ENCODE peak calls at places on chromosomes 1 and 21, in four cellular contexts. T is mesenchymal stem cell; Y is CD8-positive, alpha-beta memory T cell; W is sigmoid colon. G is an unnamed sample. For H3K36me3, the result is how much of the 10 kb centered on the place peaks cover.

GRCh38 chr1:37633950-37634553 is 640 bp downstream of the RSPO1 start:
- DNase-seq in T (no peak), W (no peak), Y (no peak), G (no peak)

GRCh38 chr1:38308780-38309179 is 262.2 kb upstream of the POU3F1 start:
- DNase-seq in T (no peak), W (no peak), Y (no peak), G (no peak)

GRCh38 chr1:161511018-161511755 is 5.9 kb downstream of the FCGR2A start:
- DNase-seq in Y (no peak), W (no peak), T (no peak), G (no peak)

GRCh38 chr1:9689011-9689706 is 37.6 kb downstream of the PIK3CD start:
- DNase-seq in Y (peak), W (peak), T (peak), G (peak)

GRCh38 chr1:47841356-47841755 is 155.8 kb downstream of the TRABD2B start:
- DNase-seq in W (peak), T (no peak), Y (no peak), G (no peak)

GRCh38 chr1:192544983-192545393 is 30.6 kb upstream of the RGS1 start:
- DNase-seq in W (no peak), T (peak), Y (no peak), G (no peak)

GRCh38 chr1:58895559-58896135 is 111.8 kb upstream of the JUN start:
- DNase-seq in T (no peak), W (no peak), Y (no peak), G (no peak)

GRCh38 chr1:76122260-76122659 is 47.7 kb downstream of the ST6GALNAC3 start:
- DNase-seq in Y (no peak), W (no peak), T (no peak), G (no peak)

GRCh38 chr1:46128336-46128735 is 4.1 kb downstream of the PIK3R3 start:
- DNase-seq in T (no peak), Y (no peak), W (no peak), G (no peak)

GRCh38 chr1:38418195-38419030 is 371.8 kb upstream of the POU3F1 start:
- DNase-seq in W (no peak), T (no peak), Y (no peak), G (no peak)

GRCh38 chr1:151693057-151693651 is 23.4 kb downstream of the CELF3 start:
- DNase-seq in T (peak), W (no peak), Y (no peak), G (no peak)

GRCh38 chr1:181104790-181105133 is 16.3 kb downstream of the IER5 start:
- DNase-seq in T (peak), W (peak), Y (peak), G (no peak)

GRCh38 chr1:162055062-162055461 is 14.4 kb upstream of the NOS1AP start:
- DNase-seq in W (no peak), T (peak), Y (no peak), G (no peak)

GRCh38 chr1:163090321-163090945 is 21.3 kb downstream of the RGS4 start:
- DNase-seq in Y (no peak), T (peak), W (no peak), G (no peak)

GRCh38 chr1:206504363-206504713 is 3.0 kb upstream of the RASSF5 start:
- DNase-seq in T (no peak), Y (no peak), W (no peak), G (no peak)

GRCh38 chr1:167781558-167781957 is 59.8 kb downstream of the MPZL1 start:
- DNase-seq in Y (no peak), T (no peak), W (no peak), G (no peak)

GRCh38 chr1:7861452-7861851 is 8.6 kb upstream of the UTS2 start:
- DNase-seq in Y (no peak), T (no peak), W (no peak), G (no peak)

GRCh38 chr1:169570172-169570574 is 16.1 kb downstream of the F5 start:
- DNase-seq in T (no peak), Y (no peak), W (no peak), G (no peak)

GRCh38 chr1:240831922-240832321 is 220.0 kb upstream of the GREM2 start:
- DNase-seq in T (no peak), Y (no peak), W (no peak), G (no peak)

GRCh38 chr1:28751315-28752056 is 14.7 kb downstream of the YTHDF2 start:
- DNase-seq in W (no peak), T (peak), Y (no peak), G (no peak)

GRCh38 chr1:3943123-3943431 is 43.0 kb upstream of the C1orf174 start:
- DNase-seq in T (no peak), Y (no peak), W (no peak), G (no peak)

GRCh38 chr1:39089811-39090519 is 63.8 kb downstream of the NDUFS5 start:
- DNase-seq in T (peak), Y (no peak), W (no peak), G (no peak)

GRCh38 chr21:42444745-42445059 is 41.0 kb downstream of the UBASH3A start:
- DNase-seq in W (no peak), Y (no peak), T (no peak), G (no peak)

GRCh38 chr1:110035236-110035752 is 870 bp downstream of the STRIP1 start:
- DNase-seq in T (no peak), W (no peak), Y (no peak), G (no peak)

GRCh38 chr1:22285545-22286396 is 142.9 kb upstream of the WNT4 start:
- DNase-seq in T (no peak), W (no peak), Y (no peak), G (no peak)

GRCh38 chr21:42414928-42415769 is 11.4 kb downstream of the UBASH3A start:
- DNase-seq in W (no peak), T (peak), Y (peak), G (no peak)

GRCh38 chr1:220551001-220551400 is 23.1 kb downstream of the MARK1 start:
- DNase-seq in Y (no peak), T (no peak), W (no peak), G (no peak)

GRCh38 chr21:31898898-31899630 is 26.2 kb downstream of the HUNK start:
- DNase-seq in W (no peak), T (peak), Y (no peak), G (no peak)

GRCh38 chr1:224623743-224624333 is 7.7 kb downstream of the CNIH3 start:
- DNase-seq in Y (peak), T (peak), W (no peak), G (no peak)
- H3K4me3 ChIP-seq in Y (peak), T (no peak), W (no peak), G (no peak)

DNA sequence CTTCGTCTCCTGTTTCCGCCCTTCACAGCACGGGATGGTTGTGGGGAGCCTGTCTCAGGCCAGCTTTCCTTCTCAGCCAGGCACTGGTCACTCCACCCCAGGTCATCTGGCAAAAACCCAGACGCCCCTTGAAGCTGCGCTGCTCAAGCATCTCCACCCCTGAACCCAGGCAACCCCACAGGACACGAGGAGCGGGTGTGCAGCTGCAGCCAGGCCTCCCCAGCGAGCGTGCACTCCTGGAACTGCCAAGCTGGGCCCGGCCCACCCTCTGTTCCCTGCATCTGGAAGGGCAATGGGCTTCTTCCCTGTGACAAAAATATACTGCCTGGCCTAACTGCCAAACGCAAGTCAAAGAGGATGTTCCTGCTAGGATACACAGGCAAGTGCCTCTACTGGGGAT is 39.7 kb downstream of the SLC66A1 start:
- DNase-seq in W (peak), T (no peak), Y (no peak), G (no peak)
- H3K36me3 ChIP-seq in W (under half), T (half or more), Y (half or more), G (under half)

GRCh38 chr1:228158690-228159665 is 6.6 kb upstream of the IBA57 start:
- DNase-seq in W (no peak), T (no peak), Y (no peak), G (no peak)
- H3K4me3 ChIP-seq in W (no peak), T (no peak), Y (no peak), G (no peak)

GRCh38 chr1:11068556-11069232 is 8.9 kb upstream of the SRM start:
- DNase-seq in W (peak), Y (no peak), T (no peak), G (no peak)
- H3K36me3 ChIP-seq in W (under half), Y (half or more), T (half or more), G (half or more)

DNA sequence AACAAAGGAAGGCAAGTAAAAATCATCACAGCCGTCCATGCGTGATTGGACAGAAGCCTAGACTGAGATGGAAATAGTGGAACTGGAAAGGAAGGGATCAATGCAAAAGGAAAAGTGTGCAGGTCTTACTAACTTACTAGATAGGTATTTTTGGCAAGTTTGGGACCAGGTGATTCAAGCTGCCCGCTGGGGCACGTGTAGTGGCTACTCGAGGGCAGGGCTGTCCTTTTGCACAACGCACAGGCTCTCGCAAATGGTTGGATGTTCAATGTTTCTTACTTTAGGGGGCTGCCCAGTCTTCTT is 561 bp upstream of the ALG6 start:
- DNase-seq in W (no peak), T (no peak), Y (no peak), G (no peak)
- H3K4me3 ChIP-seq in W (peak), T (peak), Y (peak), G (peak)

DNA sequence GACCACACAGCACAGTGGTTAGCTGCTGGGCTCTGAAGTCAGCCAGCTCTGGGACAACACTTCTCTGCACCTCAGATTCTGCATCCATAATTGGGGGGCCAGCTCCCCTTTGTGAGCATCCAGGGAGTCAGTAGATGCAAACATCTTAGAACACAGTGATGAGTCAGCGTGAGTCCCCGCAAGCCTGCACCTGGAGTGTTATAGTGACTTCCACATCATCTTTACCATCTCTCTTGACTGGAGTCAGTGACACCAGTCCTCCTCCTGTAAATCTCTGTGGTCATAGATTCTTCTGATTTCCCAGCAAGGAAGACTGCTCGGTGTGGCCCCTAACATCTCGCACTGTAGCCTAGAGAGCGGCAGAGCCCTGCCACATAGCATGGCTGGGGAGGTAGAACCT is 13.9 kb upstream of the EDN2 start:
- DNase-seq in T (no peak), Y (no peak), W (no peak), G (no peak)
- H3K36me3 ChIP-seq in T (under half), Y (under half), W (under half), G (under half)

G was measured in HAP-1.